ENCODE peak calls at places on chromosomes 5 and 9, in six cellular contexts. One of them, this sample, is unnamed.

GRCh38 chr9:37262410-37262809 is 142.0 kb downstream of the ZCCHC7 start:
- DNase-seq in tibial nerve: no peak
- DNase-seq in heart left ventricle: no peak
- DNase-seq in gastrocnemius medialis: no peak
- DNase-seq in body of pancreas: no peak
- DNase-seq in IMR-90: peak; percentile 49
- DNase-seq in this sample: no peak

GRCh38 chr9:132231019-132231701 is 69.3 kb downstream of the NTNG2 start:
- DNase-seq in IMR-90: no peak
- DNase-seq in body of pancreas: no peak
- DNase-seq in gastrocnemius medialis: no peak
- DNase-seq in tibial nerve: no peak
- DNase-seq in heart left ventricle: peak; percentile 17
- DNase-seq in this sample: no peak

GRCh38 chr9:20683351-20684034 is 566 bp upstream of the FOCAD start:
- DNase-seq in heart left ventricle: peak; percentile 64
- DNase-seq in gastrocnemius medialis: peak; percentile 58
- DNase-seq in tibial nerve: peak; percentile 76
- DNase-seq in body of pancreas: peak; percentile 46
- DNase-seq in IMR-90: peak; percentile 70
- DNase-seq in this sample: peak; percentile 92

GRCh38 chr5:139692605-139693340 is 44.6 kb downstream of the CXXC5 start:
- DNase-seq in tibial nerve: no peak
- DNase-seq in IMR-90: no peak
- DNase-seq in body of pancreas: no peak
- DNase-seq in heart left ventricle: no peak
- DNase-seq in gastrocnemius medialis: no peak
- DNase-seq in this sample: no peak

GRCh38 chr5:91271999-91272398 is 111.1 kb downstream of the ARRDC3 start:
- DNase-seq in tibial nerve: no peak
- DNase-seq in gastrocnemius medialis: no peak
- DNase-seq in IMR-90: no peak
- DNase-seq in heart left ventricle: no peak
- DNase-seq in body of pancreas: no peak
- DNase-seq in this sample: no peak

GRCh38 chr9:91071185-91071990 is 269.8 kb downstream of the SYK start:
- DNase-seq in heart left ventricle: no peak
- DNase-seq in tibial nerve: no peak
- DNase-seq in body of pancreas: no peak
- DNase-seq in IMR-90: peak; percentile 99
- DNase-seq in gastrocnemius medialis: peak; percentile 85
- DNase-seq in this sample: no peak

GRCh38 chr5:63131618-63132285 is 553.1 kb downstream of the LRRC70 start:
- DNase-seq in IMR-90: peak; percentile 48
- DNase-seq in gastrocnemius medialis: no peak
- DNase-seq in body of pancreas: no peak
- DNase-seq in tibial nerve: no peak
- DNase-seq in heart left ventricle: no peak
- DNase-seq in this sample: no peak

GRCh38 chr5:178152491-178153444 is 917 bp downstream of the NHP2 start:
- DNase-seq in IMR-90: peak; percentile 12
- DNase-seq in body of pancreas: no peak
- DNase-seq in gastrocnemius medialis: no peak
- DNase-seq in heart left ventricle: no peak
- DNase-seq in tibial nerve: no peak
- DNase-seq in this sample: no peak

GRCh38 chr5:132260714-132261615 is 3.5 kb downstream of the PDLIM4 start:
- DNase-seq in tibial nerve: peak; percentile 75
- DNase-seq in body of pancreas: peak; percentile 76
- DNase-seq in IMR-90: peak; percentile 96
- DNase-seq in heart left ventricle: peak; percentile 83
- DNase-seq in gastrocnemius medialis: no peak
- DNase-seq in this sample: peak; percentile 89

GRCh38 chr9:34591091-34591910 is 1.8 kb upstream of the CNTFR start:
- DNase-seq in heart left ventricle: peak; percentile 86
- DNase-seq in body of pancreas: peak; percentile 82
- DNase-seq in IMR-90: peak; percentile 60
- DNase-seq in gastrocnemius medialis: peak; percentile 84
- DNase-seq in tibial nerve: peak; percentile 89
- DNase-seq in this sample: peak; percentile 97

GRCh38 chr9:120532475-120532874 is 47.5 kb downstream of the CDK5RAP2 start:
- DNase-seq in gastrocnemius medialis: peak; percentile 88
- DNase-seq in tibial nerve: peak; percentile 22
- DNase-seq in body of pancreas: peak; percentile 15
- DNase-seq in IMR-90: no peak
- DNase-seq in heart left ventricle: peak; percentile 33
- DNase-seq in this sample: peak; percentile 94

GRCh38 chr5:119010206-119010605 is 21.9 kb upstream of the DTWD2 start:
- DNase-seq in IMR-90: no peak
- DNase-seq in tibial nerve: no peak
- DNase-seq in gastrocnemius medialis: no peak
- DNase-seq in heart left ventricle: no peak
- DNase-seq in body of pancreas: no peak
- DNase-seq in this sample: no peak

GRCh38 chr9:79801459-79801858 is 229.7 kb downstream of the TLE4 start:
- DNase-seq in body of pancreas: no peak
- DNase-seq in tibial nerve: no peak
- DNase-seq in gastrocnemius medialis: no peak
- DNase-seq in IMR-90: no peak
- DNase-seq in heart left ventricle: no peak
- DNase-seq in this sample: no peak

GRCh38 chr9:105158020-105158419 is 86.4 kb upstream of the SLC44A1 start:
- DNase-seq in tibial nerve: no peak
- DNase-seq in IMR-90: no peak
- DNase-seq in body of pancreas: no peak
- DNase-seq in heart left ventricle: no peak
- DNase-seq in gastrocnemius medialis: no peak
- DNase-seq in this sample: no peak

GRCh38 chr9:130535818-130536521 is 43.4 kb upstream of the FUBP3 start:
- DNase-seq in body of pancreas: no peak
- DNase-seq in gastrocnemius medialis: no peak
- DNase-seq in IMR-90: peak; percentile 60
- DNase-seq in heart left ventricle: peak; percentile 35
- DNase-seq in tibial nerve: no peak
- DNase-seq in this sample: no peak

GRCh38 chr9:16033253-16033652 is 480.4 kb downstream of the CCDC171 start:
- DNase-seq in tibial nerve: no peak
- DNase-seq in heart left ventricle: no peak
- DNase-seq in IMR-90: no peak
- DNase-seq in body of pancreas: no peak
- DNase-seq in gastrocnemius medialis: no peak
- DNase-seq in this sample: no peak

GRCh38 chr9:125521462-125522327 is 185.3 kb downstream of the MAPKAP1 start:
- DNase-seq in tibial nerve: no peak
- DNase-seq in heart left ventricle: no peak
- DNase-seq in gastrocnemius medialis: no peak
- DNase-seq in body of pancreas: no peak
- DNase-seq in IMR-90: peak; percentile 97
- DNase-seq in this sample: no peak

GRCh38 chr5:160369990-160370712 is at the start of gene C1QTNF2:
- DNase-seq in IMR-90: peak; percentile 72
- DNase-seq in heart left ventricle: peak; percentile 71
- DNase-seq in body of pancreas: peak; percentile 35
- DNase-seq in tibial nerve: no peak
- DNase-seq in gastrocnemius medialis: no peak
- DNase-seq in this sample: peak; percentile 33

GRCh38 chr5:146622391-146622790 is 106.4 kb upstream of the GPR151 start:
- DNase-seq in gastrocnemius medialis: no peak
- DNase-seq in tibial nerve: no peak
- DNase-seq in body of pancreas: no peak
- DNase-seq in IMR-90: no peak
- DNase-seq in heart left ventricle: no peak
- DNase-seq in this sample: no peak

GRCh38 chr5:137752873-137753226 is 1.3 kb downstream of the HNRNPA0 start:
- DNase-seq in gastrocnemius medialis: no peak
- DNase-seq in IMR-90: no peak
- DNase-seq in tibial nerve: peak; percentile 7
- DNase-seq in body of pancreas: no peak
- DNase-seq in heart left ventricle: peak; percentile 46
- DNase-seq in this sample: peak; percentile 23

GRCh38 chr5:161580621-161581020 is 34.1 kb upstream of the GABRB2 start:
- DNase-seq in heart left ventricle: no peak
- DNase-seq in tibial nerve: no peak
- DNase-seq in body of pancreas: no peak
- DNase-seq in gastrocnemius medialis: no peak
- DNase-seq in IMR-90: no peak
- DNase-seq in this sample: no peak

GRCh38 chr9:9552665-9553064 is 1060.1 kb downstream of the PTPRD start:
- DNase-seq in IMR-90: no peak
- DNase-seq in heart left ventricle: no peak
- DNase-seq in gastrocnemius medialis: no peak
- DNase-seq in tibial nerve: no peak
- DNase-seq in body of pancreas: no peak
- DNase-seq in this sample: no peak

GRCh38 chr5:176415240-176416122 is 858 bp downstream of the CLTB start:
- DNase-seq in body of pancreas: peak; percentile 55
- DNase-seq in tibial nerve: no peak
- DNase-seq in gastrocnemius medialis: no peak
- DNase-seq in IMR-90: peak; percentile 49
- DNase-seq in heart left ventricle: peak; percentile 48
- DNase-seq in this sample: peak; percentile 92

GRCh38 chr9:128027166-128027539 is 40.0 kb downstream of the NAIF1 start:
- DNase-seq in gastrocnemius medialis: no peak
- DNase-seq in heart left ventricle: no peak
- DNase-seq in body of pancreas: no peak
- DNase-seq in IMR-90: no peak
- DNase-seq in tibial nerve: no peak
- DNase-seq in this sample: no peak

GRCh38 chr9:69252436-69252835 is 72.6 kb upstream of the ENTREP1 start:
- DNase-seq in gastrocnemius medialis: no peak
- DNase-seq in tibial nerve: no peak
- DNase-seq in heart left ventricle: no peak
- DNase-seq in body of pancreas: no peak
- DNase-seq in IMR-90: no peak
- DNase-seq in this sample: no peak

GRCh38 chr9:35954942-35955546 is 2.9 kb downstream of the OR2S2 start:
- DNase-seq in gastrocnemius medialis: no peak
- DNase-seq in tibial nerve: peak; percentile 71
- DNase-seq in IMR-90: peak; percentile 90
- DNase-seq in heart left ventricle: no peak
- DNase-seq in body of pancreas: peak; percentile 72
- DNase-seq in this sample: no peak

GRCh38 chr5:170296935-170297588 is 515 bp downstream of the LCP2 start:
- DNase-seq in tibial nerve: no peak
- DNase-seq in IMR-90: no peak
- DNase-seq in heart left ventricle: no peak
- DNase-seq in body of pancreas: no peak
- DNase-seq in gastrocnemius medialis: no peak
- DNase-seq in this sample: peak; percentile 69

GRCh38 chr5:8070138-8070537 is 201.2 kb downstream of the MTRR start:
- DNase-seq in gastrocnemius medialis: no peak
- DNase-seq in IMR-90: no peak
- DNase-seq in heart left ventricle: no peak
- DNase-seq in tibial nerve: no peak
- DNase-seq in body of pancreas: no peak
- DNase-seq in this sample: no peak

GRCh38 chr5:22611327-22611726 is 241.8 kb downstream of the CDH12 start:
- DNase-seq in heart left ventricle: no peak
- DNase-seq in body of pancreas: no peak
- DNase-seq in IMR-90: no peak
- DNase-seq in gastrocnemius medialis: no peak
- DNase-seq in tibial nerve: no peak
- DNase-seq in this sample: no peak

GRCh38 chr5:134427540-134428041 is 15.9 kb upstream of the CDKN2AIPNL start:
- DNase-seq in IMR-90: no peak
- DNase-seq in gastrocnemius medialis: no peak
- DNase-seq in tibial nerve: no peak
- DNase-seq in heart left ventricle: no peak
- DNase-seq in body of pancreas: no peak
- DNase-seq in this sample: no peak

GRCh38 chr9:92147030-92147853 is 32.0 kb upstream of the SPTLC1 start:
- DNase-seq in gastrocnemius medialis: no peak
- DNase-seq in IMR-90: peak; percentile 94
- DNase-seq in heart left ventricle: peak; percentile 75
- DNase-seq in body of pancreas: peak; percentile 61
- DNase-seq in tibial nerve: no peak
- DNase-seq in this sample: no peak
- H3K4me3 ChIP-seq in gastrocnemius medialis: no peak overlapping the region
- H3K4me3 ChIP-seq in IMR-90: no peak overlapping the region
- H3K4me3 ChIP-seq in heart left ventricle: no peak overlapping the region
- H3K4me3 ChIP-seq in body of pancreas: no peak overlapping the region
- H3K4me3 ChIP-seq in tibial nerve: no peak overlapping the region
- H3K4me3 ChIP-seq in this sample: no peak overlapping the region

GRCh38 chr9:129111143-129111761 is at the start of gene PTPA:
- DNase-seq in IMR-90: peak; percentile 85
- DNase-seq in tibial nerve: peak; percentile 61
- DNase-seq in gastrocnemius medialis: peak; percentile 71
- DNase-seq in heart left ventricle: peak; percentile 90
- DNase-seq in body of pancreas: peak; percentile 91
- DNase-seq in this sample: peak; percentile 96
- TF ChIP-seq POLR2A in IMR-90: peak; percentile 8
- TF ChIP-seq POLR2A in tibial nerve: peak; percentile 1
- TF ChIP-seq POLR2A in gastrocnemius medialis: no peak
- TF ChIP-seq POLR2A in heart left ventricle: peak; percentile 21
- TF ChIP-seq POLR2A in body of pancreas: no peak
- TF ChIP-seq POLR2A in this sample: no peak

DNA sequence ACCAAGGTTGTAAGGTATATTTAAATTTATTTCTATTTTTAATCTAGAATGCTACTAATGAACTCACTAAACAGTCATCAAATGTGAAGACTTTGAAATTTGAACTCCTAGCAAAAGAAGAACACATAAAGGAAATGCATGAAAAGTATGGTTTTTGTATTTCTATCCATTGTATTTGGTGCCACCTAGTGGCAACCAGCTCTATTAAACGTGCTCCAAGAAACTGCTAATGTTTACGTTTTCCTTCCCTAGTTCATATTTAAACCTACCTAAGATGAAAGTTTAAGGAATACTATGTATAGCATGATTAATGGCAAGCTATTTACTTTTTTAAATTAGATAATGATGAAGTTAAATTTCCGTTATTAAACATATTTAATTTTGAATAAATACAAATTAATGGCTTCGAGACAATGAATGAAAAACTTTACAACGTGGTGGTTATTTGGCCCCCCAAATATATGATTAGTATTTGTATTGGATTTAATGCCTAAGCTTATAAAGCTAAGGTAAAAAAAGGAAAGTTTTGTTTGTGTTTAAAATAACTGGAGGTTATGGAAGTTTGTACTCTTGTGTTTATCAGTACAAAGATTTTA is 115.9 kb upstream of the SH3GL2 start:
- DNase-seq in body of pancreas: peak; percentile 37
- DNase-seq in tibial nerve: peak; percentile 69
- DNase-seq in gastrocnemius medialis: no peak
- DNase-seq in IMR-90: peak; percentile 78
- DNase-seq in heart left ventricle: no peak
- DNase-seq in this sample: peak; percentile 26
- TF ChIP-seq CTCF in body of pancreas: peak; percentile 75
- TF ChIP-seq CTCF in tibial nerve: peak; percentile 69
- TF ChIP-seq CTCF in gastrocnemius medialis: peak; percentile 59
- TF ChIP-seq CTCF in IMR-90: peak; percentile 83
- TF ChIP-seq CTCF in heart left ventricle: peak; percentile 68
- TF ChIP-seq CTCF in this sample: no peak

DNA sequence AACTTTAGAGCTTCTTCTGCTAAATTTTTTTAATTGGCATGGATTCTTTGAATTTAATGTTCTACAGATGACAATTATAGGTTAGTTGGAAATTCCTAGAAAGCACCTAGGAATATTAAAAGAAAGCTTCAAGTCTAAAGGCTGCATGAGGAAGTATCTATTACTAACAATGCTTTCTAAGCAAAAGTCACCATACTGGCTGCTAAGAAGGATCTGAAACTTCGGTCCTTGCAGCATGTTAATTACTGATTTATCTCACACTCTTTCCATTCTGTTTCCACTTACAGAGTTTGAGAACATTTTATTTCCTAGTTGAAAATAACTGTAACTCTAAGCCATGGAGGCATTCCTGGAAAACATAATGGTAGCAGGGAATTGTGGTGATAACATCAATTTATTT is 8.4 kb downstream of the SEMA6A start:
- DNase-seq in IMR-90: no peak
- DNase-seq in tibial nerve: no peak
- DNase-seq in heart left ventricle: no peak
- DNase-seq in gastrocnemius medialis: no peak
- DNase-seq in body of pancreas: no peak
- DNase-seq in this sample: no peak
- H3K4me3 ChIP-seq in IMR-90: no peak overlapping the region
- H3K4me3 ChIP-seq in tibial nerve: no peak overlapping the region
- H3K4me3 ChIP-seq in heart left ventricle: no peak overlapping the region
- H3K4me3 ChIP-seq in gastrocnemius medialis: no peak overlapping the region
- H3K4me3 ChIP-seq in body of pancreas: no peak overlapping the region
- H3K4me3 ChIP-seq in this sample: no peak overlapping the region

This sample was measured in lower leg skin.